ENCODE peak calls at places on chromosomes 3 and 15, in ten cellular contexts. One of them, this sample, is unnamed.
A peak's percentile ranks its signal among the peaks of the same experiment; 100 is the strongest.

GRCh38 chr15:38514601-38515000 is 50.0 kb downstream of the RASGRP1 start:
- DNase-seq in PC-3: no peak
- DNase-seq in keratinocyte: no peak
- DNase-seq in SJSA1: no peak
- DNase-seq in HAP-1: no peak
- DNase-seq in heart left ventricle: no peak
- DNase-seq in A549: no peak
- DNase-seq in heart right ventricle: no peak
- DNase-seq in naive thymus-derived CD4-positive, alpha-beta T cell: no peak
- DNase-seq in H9: peak; percentile 34
- DNase-seq in this sample: no peak

GRCh38 chr3:64242435-64242834 is 17.2 kb upstream of the PRICKLE2 start:
- DNase-seq in H9: no peak
- DNase-seq in keratinocyte: no peak
- DNase-seq in heart left ventricle: no peak
- DNase-seq in PC-3: no peak
- DNase-seq in heart right ventricle: no peak
- DNase-seq in HAP-1: peak; percentile 22
- DNase-seq in naive thymus-derived CD4-positive, alpha-beta T cell: no peak
- DNase-seq in A549: no peak
- DNase-seq in SJSA1: peak; percentile 46
- DNase-seq in this sample: no peak

GRCh38 chr15:100602822-100603393 is 519 bp downstream of the ASB7 start:
- DNase-seq in A549: peak; percentile 46
- DNase-seq in H9: peak; percentile 47
- DNase-seq in HAP-1: peak; percentile 15
- DNase-seq in heart left ventricle: no peak
- DNase-seq in naive thymus-derived CD4-positive, alpha-beta T cell: peak; percentile 43
- DNase-seq in keratinocyte: no peak
- DNase-seq in heart right ventricle: peak; percentile 6
- DNase-seq in PC-3: peak; percentile 12
- DNase-seq in SJSA1: no peak
- DNase-seq in this sample: no peak

GRCh38 chr3:49900491-49901153 is 3.1 kb downstream of the MST1R start:
- DNase-seq in heart left ventricle: peak; percentile 47
- DNase-seq in HAP-1: no peak
- DNase-seq in H9: peak; percentile 59
- DNase-seq in SJSA1: no peak
- DNase-seq in PC-3: peak; percentile 99
- DNase-seq in keratinocyte: peak; percentile 99
- DNase-seq in A549: peak; percentile 97
- DNase-seq in heart right ventricle: peak; percentile 36
- DNase-seq in naive thymus-derived CD4-positive, alpha-beta T cell: no peak
- DNase-seq in this sample: no peak

GRCh38 chr3:114839476-114839875 is 307.6 kb downstream of the ZBTB20 start:
- DNase-seq in heart left ventricle: no peak
- DNase-seq in SJSA1: no peak
- DNase-seq in heart right ventricle: no peak
- DNase-seq in keratinocyte: no peak
- DNase-seq in naive thymus-derived CD4-positive, alpha-beta T cell: no peak
- DNase-seq in H9: no peak
- DNase-seq in PC-3: no peak
- DNase-seq in A549: no peak
- DNase-seq in HAP-1: no peak
- DNase-seq in this sample: no peak

GRCh38 chr3:148093758-148094157 is 603.9 kb upstream of the AGTR1 start:
- DNase-seq in PC-3: no peak
- DNase-seq in H9: no peak
- DNase-seq in keratinocyte: no peak
- DNase-seq in HAP-1: no peak
- DNase-seq in heart right ventricle: no peak
- DNase-seq in SJSA1: no peak
- DNase-seq in heart left ventricle: no peak
- DNase-seq in A549: no peak
- DNase-seq in naive thymus-derived CD4-positive, alpha-beta T cell: no peak
- DNase-seq in this sample: no peak

GRCh38 chr3:172404237-172404962 is 43.9 kb downstream of the GHSR start:
- DNase-seq in SJSA1: no peak
- DNase-seq in PC-3: no peak
- DNase-seq in heart right ventricle: no peak
- DNase-seq in heart left ventricle: no peak
- DNase-seq in naive thymus-derived CD4-positive, alpha-beta T cell: no peak
- DNase-seq in A549: no peak
- DNase-seq in keratinocyte: no peak
- DNase-seq in HAP-1: no peak
- DNase-seq in H9: no peak
- DNase-seq in this sample: no peak

GRCh38 chr3:54916722-54917121 is 11.1 kb downstream of the LRTM1 start:
- DNase-seq in heart right ventricle: no peak
- DNase-seq in SJSA1: no peak
- DNase-seq in naive thymus-derived CD4-positive, alpha-beta T cell: no peak
- DNase-seq in A549: no peak
- DNase-seq in keratinocyte: no peak
- DNase-seq in HAP-1: no peak
- DNase-seq in H9: no peak
- DNase-seq in heart left ventricle: no peak
- DNase-seq in PC-3: no peak
- DNase-seq in this sample: no peak

GRCh38 chr3:160996811-160997210 is 108.3 kb downstream of the B3GALNT1 start:
- DNase-seq in A549: no peak
- DNase-seq in keratinocyte: no peak
- DNase-seq in naive thymus-derived CD4-positive, alpha-beta T cell: no peak
- DNase-seq in HAP-1: no peak
- DNase-seq in heart right ventricle: no peak
- DNase-seq in H9: no peak
- DNase-seq in heart left ventricle: no peak
- DNase-seq in PC-3: no peak
- DNase-seq in SJSA1: no peak
- DNase-seq in this sample: no peak

DNA sequence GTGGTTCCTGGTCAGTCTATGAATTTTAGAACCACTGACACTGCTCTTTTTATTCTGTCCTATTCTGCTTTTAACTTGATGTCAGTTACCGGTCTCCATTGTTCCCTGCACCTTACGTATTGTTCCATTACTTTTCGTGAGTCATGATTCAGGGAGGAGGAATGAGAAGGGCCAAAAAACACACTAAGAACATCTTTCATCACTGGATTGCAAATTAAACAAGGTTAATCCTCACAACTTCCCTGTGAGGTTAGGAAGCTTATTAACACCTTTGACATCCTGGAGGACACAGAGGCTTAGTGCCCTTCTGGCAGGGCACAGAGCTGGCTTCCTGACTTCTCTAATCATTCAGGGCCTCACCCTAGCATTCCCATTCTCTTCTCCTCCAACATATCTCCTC is 227.6 kb upstream of the SATB1 start:
- DNase-seq in PC-3: no peak
- DNase-seq in SJSA1: no peak
- DNase-seq in HAP-1: no peak
- DNase-seq in H9: no peak
- DNase-seq in heart left ventricle: no peak
- DNase-seq in A549: no peak
- DNase-seq in keratinocyte: no peak
- DNase-seq in heart right ventricle: no peak
- DNase-seq in naive thymus-derived CD4-positive, alpha-beta T cell: no peak
- DNase-seq in this sample: no peak
- H3K9me3 ChIP-seq in PC-3: no peaks in the 10 kb centered on the region
- H3K9me3 ChIP-seq in SJSA1: no peaks in the 10 kb centered on the region
- H3K9me3 ChIP-seq in HAP-1: no peaks in the 10 kb centered on the region
- H3K9me3 ChIP-seq in H9: no peaks in the 10 kb centered on the region
- H3K9me3 ChIP-seq in heart left ventricle: no peaks in the 10 kb centered on the region
- H3K9me3 ChIP-seq in A549: no peaks in the 10 kb centered on the region
- H3K9me3 ChIP-seq in keratinocyte: no peaks in the 10 kb centered on the region
- H3K9me3 ChIP-seq in heart right ventricle: no peaks in the 10 kb centered on the region
- H3K9me3 ChIP-seq in naive thymus-derived CD4-positive, alpha-beta T cell: no peaks in the 10 kb centered on the region
- H3K9me3 ChIP-seq in this sample: no peaks in the 10 kb centered on the region

GRCh38 chr3:34511891-34512290 is 713.5 kb downstream of the PDCD6IP start:
- DNase-seq in HAP-1: no peak
- DNase-seq in H9: no peak
- DNase-seq in heart right ventricle: no peak
- DNase-seq in SJSA1: no peak
- DNase-seq in PC-3: no peak
- DNase-seq in heart left ventricle: no peak
- DNase-seq in A549: no peak
- DNase-seq in keratinocyte: no peak
- DNase-seq in naive thymus-derived CD4-positive, alpha-beta T cell: no peak
- DNase-seq in this sample: no peak
- H3K9me3 ChIP-seq in HAP-1: no peaks in the 10 kb centered on the region
- H3K9me3 ChIP-seq in H9: no peaks in the 10 kb centered on the region
- H3K9me3 ChIP-seq in heart right ventricle: no peaks in the 10 kb centered on the region
- H3K9me3 ChIP-seq in SJSA1: no peaks in the 10 kb centered on the region
- H3K9me3 ChIP-seq in PC-3: peaks cover 19% of the 10 kb centered on the region
- H3K9me3 ChIP-seq in heart left ventricle: no peaks in the 10 kb centered on the region
- H3K9me3 ChIP-seq in A549: no peaks in the 10 kb centered on the region
- H3K9me3 ChIP-seq in keratinocyte: no peaks in the 10 kb centered on the region
- H3K9me3 ChIP-seq in naive thymus-derived CD4-positive, alpha-beta T cell: no peaks in the 10 kb centered on the region
- H3K9me3 ChIP-seq in this sample: no peaks in the 10 kb centered on the region

DNA sequence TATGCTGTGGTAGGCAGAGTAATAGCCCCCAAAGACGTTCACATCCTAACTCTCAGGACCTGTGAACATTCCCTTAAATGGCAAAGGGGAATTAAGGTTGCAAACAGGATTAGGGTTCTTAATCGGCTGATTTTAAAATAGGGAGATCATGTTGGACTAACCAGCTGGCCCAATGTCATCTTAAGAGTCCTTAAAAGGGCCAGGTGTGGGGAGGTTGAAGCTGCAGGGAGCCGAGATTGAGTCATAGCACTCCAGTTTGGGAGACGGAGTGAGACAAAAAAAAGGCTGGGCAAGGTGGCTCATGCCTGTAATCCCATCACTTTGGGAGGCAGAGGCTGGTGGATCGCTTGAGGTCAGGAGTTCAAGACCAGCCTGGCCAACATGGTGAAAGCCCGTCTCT is 1.6 kb upstream of the FLNB start:
- DNase-seq in HAP-1: no peak
- DNase-seq in naive thymus-derived CD4-positive, alpha-beta T cell: no peak
- DNase-seq in heart right ventricle: no peak
- DNase-seq in heart left ventricle: no peak
- DNase-seq in H9: no peak
- DNase-seq in A549: no peak
- DNase-seq in SJSA1: no peak
- DNase-seq in keratinocyte: no peak
- DNase-seq in PC-3: peak; percentile 57
- DNase-seq in this sample: no peak
- H3K9me3 ChIP-seq in HAP-1: no peaks in the 10 kb centered on the region
- H3K9me3 ChIP-seq in naive thymus-derived CD4-positive, alpha-beta T cell: no peaks in the 10 kb centered on the region
- H3K9me3 ChIP-seq in heart right ventricle: no peaks in the 10 kb centered on the region
- H3K9me3 ChIP-seq in heart left ventricle: no peaks in the 10 kb centered on the region
- H3K9me3 ChIP-seq in H9: no peaks in the 10 kb centered on the region
- H3K9me3 ChIP-seq in A549: no peaks in the 10 kb centered on the region
- H3K9me3 ChIP-seq in SJSA1: no peaks in the 10 kb centered on the region
- H3K9me3 ChIP-seq in keratinocyte: no peaks in the 10 kb centered on the region
- H3K9me3 ChIP-seq in PC-3: no peaks in the 10 kb centered on the region
- H3K9me3 ChIP-seq in this sample: no peaks in the 10 kb centered on the region

GRCh38 chr3:1252061-1252430 is 159.2 kb downstream of the CNTN6 start:
- DNase-seq in A549: no peak
- DNase-seq in PC-3: no peak
- DNase-seq in HAP-1: no peak
- DNase-seq in heart left ventricle: no peak
- DNase-seq in heart right ventricle: no peak
- DNase-seq in naive thymus-derived CD4-positive, alpha-beta T cell: no peak
- DNase-seq in keratinocyte: no peak
- DNase-seq in H9: no peak
- DNase-seq in SJSA1: no peak
- DNase-seq in this sample: no peak
- H3K9me3 ChIP-seq in A549: no peaks in the 10 kb centered on the region
- H3K9me3 ChIP-seq in PC-3: peaks cover 29% of the 10 kb centered on the region
- H3K9me3 ChIP-seq in HAP-1: no peaks in the 10 kb centered on the region
- H3K9me3 ChIP-seq in heart left ventricle: no peaks in the 10 kb centered on the region
- H3K9me3 ChIP-seq in heart right ventricle: no peaks in the 10 kb centered on the region
- H3K9me3 ChIP-seq in naive thymus-derived CD4-positive, alpha-beta T cell: no peaks in the 10 kb centered on the region
- H3K9me3 ChIP-seq in keratinocyte: no peaks in the 10 kb centered on the region
- H3K9me3 ChIP-seq in H9: no peaks in the 10 kb centered on the region
- H3K9me3 ChIP-seq in SJSA1: no peaks in the 10 kb centered on the region
- H3K9me3 ChIP-seq in this sample: no peaks in the 10 kb centered on the region

GRCh38 chr3:1002010-1002409 is 90.8 kb upstream of the CNTN6 start:
- DNase-seq in HAP-1: no peak
- DNase-seq in H9: no peak
- DNase-seq in SJSA1: no peak
- DNase-seq in heart right ventricle: no peak
- DNase-seq in A549: no peak
- DNase-seq in PC-3: no peak
- DNase-seq in naive thymus-derived CD4-positive, alpha-beta T cell: no peak
- DNase-seq in heart left ventricle: no peak
- DNase-seq in keratinocyte: no peak
- DNase-seq in this sample: no peak

GRCh38 chr3:1010228-1010627 is 82.6 kb upstream of the CNTN6 start:
- DNase-seq in A549: no peak
- DNase-seq in heart left ventricle: no peak
- DNase-seq in HAP-1: no peak
- DNase-seq in H9: no peak
- DNase-seq in PC-3: no peak
- DNase-seq in heart right ventricle: no peak
- DNase-seq in keratinocyte: no peak
- DNase-seq in SJSA1: no peak
- DNase-seq in naive thymus-derived CD4-positive, alpha-beta T cell: no peak
- DNase-seq in this sample: no peak

GRCh38 chr3:1007890-1008289 is 84.9 kb upstream of the CNTN6 start:
- DNase-seq in H9: no peak
- DNase-seq in PC-3: peak; percentile 1
- DNase-seq in A549: no peak
- DNase-seq in heart right ventricle: no peak
- DNase-seq in HAP-1: no peak
- DNase-seq in heart left ventricle: no peak
- DNase-seq in naive thymus-derived CD4-positive, alpha-beta T cell: no peak
- DNase-seq in keratinocyte: no peak
- DNase-seq in SJSA1: no peak
- DNase-seq in this sample: no peak
- H3K9me3 ChIP-seq in H9: no peaks in the 10 kb centered on the region
- H3K9me3 ChIP-seq in PC-3: peaks cover 30% of the 10 kb centered on the region
- H3K9me3 ChIP-seq in A549: peaks cover 2% of the 10 kb centered on the region
- H3K9me3 ChIP-seq in heart right ventricle: no peaks in the 10 kb centered on the region
- H3K9me3 ChIP-seq in HAP-1: no peaks in the 10 kb centered on the region
- H3K9me3 ChIP-seq in heart left ventricle: no peaks in the 10 kb centered on the region
- H3K9me3 ChIP-seq in naive thymus-derived CD4-positive, alpha-beta T cell: no peaks in the 10 kb centered on the region
- H3K9me3 ChIP-seq in keratinocyte: no peaks in the 10 kb centered on the region
- H3K9me3 ChIP-seq in SJSA1: no peaks in the 10 kb centered on the region
- H3K9me3 ChIP-seq in this sample: no peaks in the 10 kb centered on the region

GRCh38 chr15:25169318-25169717 is 214.5 kb downstream of the SNRPN start:
- DNase-seq in heart right ventricle: no peak
- DNase-seq in HAP-1: no peak
- DNase-seq in keratinocyte: no peak
- DNase-seq in A549: no peak
- DNase-seq in SJSA1: no peak
- DNase-seq in H9: peak; percentile 13
- DNase-seq in PC-3: no peak
- DNase-seq in heart left ventricle: no peak
- DNase-seq in naive thymus-derived CD4-positive, alpha-beta T cell: no peak
- DNase-seq in this sample: no peak
- H3K9me3 ChIP-seq in heart right ventricle: peaks cover 14% of the 10 kb centered on the region
- H3K9me3 ChIP-seq in HAP-1: no peaks in the 10 kb centered on the region
- H3K9me3 ChIP-seq in keratinocyte: peaks cover 15% of the 10 kb centered on the region
- H3K9me3 ChIP-seq in A549: no peaks in the 10 kb centered on the region
- H3K9me3 ChIP-seq in SJSA1: peaks cover 29% of the 10 kb centered on the region
- H3K9me3 ChIP-seq in H9: peaks cover 40% of the 10 kb centered on the region
- H3K9me3 ChIP-seq in PC-3: peaks cover 5% of the 10 kb centered on the region
- H3K9me3 ChIP-seq in heart left ventricle: peaks cover 25% of the 10 kb centered on the region
- H3K9me3 ChIP-seq in naive thymus-derived CD4-positive, alpha-beta T cell: peaks cover 43% of the 10 kb centered on the region
- H3K9me3 ChIP-seq in this sample: no peaks in the 10 kb centered on the region

This sample was measured in T-helper 17 cell.